ENCODE peak calls at places on chromosomes 3 and 15, in five cellular contexts. One of them, this sample, is unnamed. For H3K4me1, the result is how much of the 10 kb centered on the place peaks cover.

GRCh38 chr15:100002787-100003536 is 269.7 kb upstream of the LYSMD4 start:
- DNase-seq in left lung: no peak
- DNase-seq in colonic mucosa: no peak
- DNase-seq in CD8-positive, alpha-beta memory T cell: no peak
- DNase-seq in effector memory CD4-positive, alpha-beta T cell: no peak
- DNase-seq in this sample: peak

GRCh38 chr3:18114894-18115293 is 310.2 kb downstream of the SATB1 start:
- DNase-seq in left lung: no peak
- DNase-seq in colonic mucosa: no peak
- DNase-seq in CD8-positive, alpha-beta memory T cell: no peak
- DNase-seq in effector memory CD4-positive, alpha-beta T cell: no peak
- DNase-seq in this sample: no peak

GRCh38 chr15:94110476-94111130 is 120.8 kb upstream of the MCTP2 start:
- DNase-seq in left lung: no peak
- DNase-seq in colonic mucosa: no peak
- DNase-seq in CD8-positive, alpha-beta memory T cell: no peak
- DNase-seq in effector memory CD4-positive, alpha-beta T cell: no peak
- DNase-seq in this sample: no peak

GRCh38 chr3:31911643-31912042 is 69.4 kb downstream of the OSBPL10 start:
- DNase-seq in left lung: no peak
- DNase-seq in colonic mucosa: no peak
- DNase-seq in CD8-positive, alpha-beta memory T cell: no peak
- DNase-seq in effector memory CD4-positive, alpha-beta T cell: no peak
- DNase-seq in this sample: no peak

GRCh38 chr15:37218351-37218916 is 118.1 kb upstream of the MEIS2 start:
- DNase-seq in left lung: no peak
- DNase-seq in colonic mucosa: no peak
- DNase-seq in CD8-positive, alpha-beta memory T cell: no peak
- DNase-seq in effector memory CD4-positive, alpha-beta T cell: no peak
- DNase-seq in this sample: no peak

GRCh38 chr3:182740710-182741109 is 52.6 kb upstream of the ATP11B start:
- DNase-seq in left lung: no peak
- DNase-seq in colonic mucosa: peak
- DNase-seq in CD8-positive, alpha-beta memory T cell: no peak
- DNase-seq in effector memory CD4-positive, alpha-beta T cell: no peak
- DNase-seq in this sample: no peak

GRCh38 chr3:143134446-143134845 is 14.9 kb downstream of the CHST2 start:
- DNase-seq in left lung: no peak
- DNase-seq in colonic mucosa: no peak
- DNase-seq in CD8-positive, alpha-beta memory T cell: no peak
- DNase-seq in effector memory CD4-positive, alpha-beta T cell: no peak
- DNase-seq in this sample: no peak

GRCh38 chr3:52763466-52763865 is 7.3 kb downstream of the NEK4 start:
- DNase-seq in left lung: no peak
- DNase-seq in colonic mucosa: no peak
- DNase-seq in CD8-positive, alpha-beta memory T cell: no peak
- DNase-seq in effector memory CD4-positive, alpha-beta T cell: no peak
- DNase-seq in this sample: no peak

GRCh38 chr3:189512039-189512438 is 119.2 kb upstream of the TP63 start:
- DNase-seq in left lung: no peak
- DNase-seq in colonic mucosa: no peak
- DNase-seq in CD8-positive, alpha-beta memory T cell: no peak
- DNase-seq in effector memory CD4-positive, alpha-beta T cell: no peak
- DNase-seq in this sample: no peak

DNA sequence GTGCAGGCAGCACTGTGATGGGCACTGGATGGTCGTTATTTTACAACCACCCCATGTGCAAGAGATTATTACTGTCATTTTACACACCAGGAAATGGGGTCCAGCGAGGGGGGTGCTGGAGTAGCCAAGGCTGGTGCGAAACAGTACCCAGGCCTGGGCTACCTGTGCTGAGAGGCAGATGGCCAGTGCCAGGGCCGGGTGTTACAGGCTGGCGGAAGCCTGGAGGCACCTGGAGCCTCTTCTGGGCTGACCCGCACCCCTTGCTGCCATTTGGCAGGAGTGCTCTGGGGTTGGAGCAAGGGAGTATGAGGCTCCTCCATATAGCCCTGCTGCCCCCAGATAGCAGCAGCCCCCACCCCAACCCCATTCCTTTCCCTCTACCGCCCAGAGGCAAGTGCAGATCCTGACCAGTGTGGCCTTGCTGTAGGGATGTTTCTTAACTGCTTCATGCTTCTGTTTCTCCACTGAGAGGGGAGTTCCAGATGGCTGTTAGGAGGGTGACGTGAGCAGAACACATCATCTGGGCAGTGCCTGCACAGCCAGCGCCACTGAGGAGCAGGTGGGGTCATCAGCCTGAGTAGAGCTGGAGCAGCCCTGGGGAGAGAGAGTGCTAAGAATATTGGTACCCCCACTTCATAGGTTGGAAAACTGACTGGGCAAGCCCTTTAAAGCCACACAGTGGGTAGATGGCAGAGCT is 15.3 kb downstream of the SNX33 start:
- DNase-seq in left lung: peak
- DNase-seq in colonic mucosa: no peak
- DNase-seq in CD8-positive, alpha-beta memory T cell: no peak
- DNase-seq in effector memory CD4-positive, alpha-beta T cell: no peak
- DNase-seq in this sample: no peak
- H3K4me1 ChIP-seq in left lung: under half
- H3K4me1 ChIP-seq in colonic mucosa: under half
- H3K4me1 ChIP-seq in CD8-positive, alpha-beta memory T cell: under half
- H3K4me1 ChIP-seq in effector memory CD4-positive, alpha-beta T cell: under half
- H3K4me1 ChIP-seq in this sample: half or more

GRCh38 chr3:73210759-73211158 is 149.3 kb downstream of the EBLN2 start:
- DNase-seq in left lung: no peak
- DNase-seq in colonic mucosa: no peak
- DNase-seq in CD8-positive, alpha-beta memory T cell: no peak
- DNase-seq in effector memory CD4-positive, alpha-beta T cell: no peak
- DNase-seq in this sample: no peak
- H3K4me1 ChIP-seq in left lung: under half
- H3K4me1 ChIP-seq in colonic mucosa: under half
- H3K4me1 ChIP-seq in CD8-positive, alpha-beta memory T cell: under half
- H3K4me1 ChIP-seq in effector memory CD4-positive, alpha-beta T cell: under half
- H3K4me1 ChIP-seq in this sample: under half

GRCh38 chr15:41930867-41931222 is 37.0 kb upstream of the SPTBN5 start:
- DNase-seq in left lung: no peak
- DNase-seq in colonic mucosa: no peak
- DNase-seq in CD8-positive, alpha-beta memory T cell: no peak
- DNase-seq in effector memory CD4-positive, alpha-beta T cell: no peak
- DNase-seq in this sample: no peak
- H3K4me1 ChIP-seq in left lung: half or more
- H3K4me1 ChIP-seq in colonic mucosa: under half
- H3K4me1 ChIP-seq in CD8-positive, alpha-beta memory T cell: under half
- H3K4me1 ChIP-seq in effector memory CD4-positive, alpha-beta T cell: under half
- H3K4me1 ChIP-seq in this sample: half or more

GRCh38 chr3:169664034-169664820 is 715 bp upstream of the MECOM start:
- DNase-seq in left lung: peak
- DNase-seq in colonic mucosa: no peak
- DNase-seq in CD8-positive, alpha-beta memory T cell: no peak
- DNase-seq in effector memory CD4-positive, alpha-beta T cell: no peak
- DNase-seq in this sample: peak
- H3K4me1 ChIP-seq in left lung: under half
- H3K4me1 ChIP-seq in colonic mucosa: under half
- H3K4me1 ChIP-seq in CD8-positive, alpha-beta memory T cell: under half
- H3K4me1 ChIP-seq in effector memory CD4-positive, alpha-beta T cell: under half
- H3K4me1 ChIP-seq in this sample: under half

This sample was measured in upper lobe of right lung.